ENCODE peak calls at places on chromosomes 4 and X, in six cellular contexts. W is Peyer's patch, G is cardiac fibroblast, C is fibroblast of the aortic adventitia, S is stromal cell of bone marrow, M is ELF-1. O is an unnamed sample.

GRCh38 chr4:105966046-105966445 is 70.8 kb downstream of the NPNT start:
- DNase-seq in S (no peak), M (no peak), W (no peak), G (peak), C (peak), O (peak)

GRCh38 chr4:184826315-184827266 is 823 bp upstream of the ACSL1 start:
- DNase-seq in C (no peak), W (peak), M (no peak), S (no peak), G (peak), O (no peak)

GRCh38 chrX:48917139-48917980 is 1.5 kb downstream of the PIM2 start:
- DNase-seq in S (peak), M (peak), C (peak), G (peak), W (peak), O (peak)

GRCh38 chr4:188722911-188723310 is 583.7 kb downstream of the TRIML1 start:
- DNase-seq in W (no peak), M (no peak), S (no peak), G (no peak), C (no peak), O (no peak)

GRCh38 chrX:154398668-154399526 is 720 bp downstream of the RPL10 start:
- DNase-seq in C (peak), M (peak), S (peak), G (peak), W (peak), O (peak)

GRCh38 chr4:25563071-25563564 is 92.5 kb upstream of the SLC34A2 start:
- DNase-seq in C (no peak), W (no peak), M (peak), G (no peak), S (no peak), O (peak)

GRCh38 chrX:69066021-69066757 is 99.1 kb downstream of the PJA1 start:
- DNase-seq in G (no peak), C (no peak), W (no peak), S (no peak), M (no peak), O (no peak)

GRCh38 chr4:139550724-139551429 is 5.1 kb downstream of the SETD7 start:
- DNase-seq in M (peak), W (no peak), C (peak), G (peak), S (no peak), O (no peak)

GRCh38 chr4:121270384-121270783 is 106.3 kb upstream of the TNIP3 start:
- DNase-seq in S (no peak), W (no peak), C (no peak), M (no peak), G (peak), O (no peak)

GRCh38 chrX:122439836-122440235 is 744.2 kb upstream of the GRIA3 start:
- DNase-seq in W (no peak), S (no peak), G (no peak), M (no peak), C (no peak), O (no peak)

GRCh38 chrX:131763674-131764073 is 219.8 kb downstream of the OR13H1 start:
- DNase-seq in G (no peak), M (peak), C (peak), S (no peak), W (peak), O (peak)

GRCh38 chr4:153393397-153393796 is 48.9 kb downstream of the MND1 start:
- DNase-seq in S (peak), W (no peak), G (peak), M (no peak), C (peak), O (no peak)

GRCh38 chr4:90095000-90095399 is 32.2 kb upstream of the CCSER1 start:
- DNase-seq in W (no peak), G (no peak), C (no peak), S (no peak), M (no peak), O (no peak)

GRCh38 chr4:122633211-122633610 is 12.3 kb upstream of the IL21 start:
- DNase-seq in W (no peak), C (peak), S (no peak), G (no peak), M (no peak), O (no peak)

GRCh38 chr4:60201052-60201673 is 999.0 kb upstream of the ADGRL3 start:
- DNase-seq in S (peak), W (no peak), G (peak), C (peak), M (peak), O (peak)

GRCh38 chr4:133624744-133625143 is 475.6 kb downstream of the PCDH10 start:
- DNase-seq in G (no peak), S (no peak), C (no peak), W (no peak), M (peak), O (no peak)

GRCh38 chr4:56330691-56331090 is 56.6 kb downstream of the AASDH start:
- DNase-seq in W (no peak), S (no peak), G (no peak), M (no peak), C (no peak), O (no peak)

GRCh38 chrX:40167240-40168182 is 69.8 kb upstream of the BCOR start:
- DNase-seq in M (peak), W (no peak), G (no peak), C (no peak), S (no peak), O (no peak)

GRCh38 chr4:182918791-182919302 is 1.7 kb upstream of the DCTD start:
- DNase-seq in G (no peak), S (no peak), W (peak), C (no peak), M (no peak), O (no peak)

GRCh38 chrX:71282514-71283408 is 674 bp upstream of the NONO start:
- DNase-seq in C (no peak), G (peak), M (no peak), S (no peak), W (peak), O (no peak)

GRCh38 chrX:77276742-77277141 is 170.4 kb upstream of the FGF16 start:
- DNase-seq in M (no peak), G (no peak), W (no peak), S (no peak), C (no peak), O (no peak)

GRCh38 chr4:7121174-7121573 is 53.3 kb upstream of the GRPEL1 start:
- DNase-seq in W (no peak), M (no peak), C (no peak), G (no peak), S (no peak), O (no peak)

GRCh38 chr4:25103423-25103822 is 56.8 kb downstream of the SEPSECS start:
- DNase-seq in M (no peak), C (peak), S (no peak), W (no peak), G (no peak), O (no peak)

GRCh38 chr4:77599378-77599777 is 6.2 kb upstream of the CXCL13 start:
- DNase-seq in M (peak), S (peak), W (no peak), C (peak), G (peak), O (no peak)

GRCh38 chr4:726235-726787 is 20.7 kb downstream of the PCGF3 start:
- DNase-seq in W (no peak), S (peak), M (no peak), G (peak), C (peak), O (no peak)

GRCh38 chr4:122978109-122978508 is 55.7 kb upstream of the NUDT6 start:
- DNase-seq in G (no peak), M (no peak), S (no peak), C (no peak), W (no peak), O (no peak)

GRCh38 chr4:80309301-80310004 is 26.1 kb upstream of the CFAP299 start:
- DNase-seq in G (peak), S (peak), C (peak), M (no peak), W (no peak), O (no peak)

GRCh38 chr4:77821775-77822174 is 2.6 kb upstream of the CNOT6L start:
- DNase-seq in M (no peak), W (peak), G (no peak), S (no peak), C (no peak), O (no peak)